ENCODE peak calls at places on chromosomes 7 and 10, in four cellular contexts. W, D, V and M are unnamed samples.

GRCh38 chr10:34351161-34351560 is 463.9 kb downstream of the PARD3 start:
- DNase-seq in W (no peak), D (no peak), V (no peak), M (no peak)

GRCh38 chr7:116511552-116512523 is 12.3 kb downstream of the CAV2 start:
- DNase-seq in W (peak), D (no peak), V (no peak), M (no peak)

GRCh38 chr10:101319241-101319915 is 34.6 kb upstream of the BTRC start:
- DNase-seq in W (no peak), D (no peak), V (no peak), M (no peak)

GRCh38 chr7:36037121-36037662 is 115.9 kb upstream of the EEPD1 start:
- DNase-seq in W (peak), D (no peak), V (no peak), M (no peak)

GRCh38 chr7:130733866-130734524 is at the start of gene KLF14:
- DNase-seq in W (no peak), D (peak), V (no peak), M (no peak)

GRCh38 chr10:102511562-102512274 is 7.9 kb downstream of the SUFU start:
- DNase-seq in W (no peak), D (no peak), V (no peak), M (no peak)

GRCh38 chr10:81873932-81874816 is 820 bp upstream of the NRG3 start:
- DNase-seq in W (no peak), D (peak), V (no peak), M (no peak)

GRCh38 chr7:50826371-50827172 is 43.9 kb upstream of the GRB10 start:
- DNase-seq in W (peak), D (no peak), V (no peak), M (no peak)

GRCh38 chr10:119442758-119443060 is 99.8 kb downstream of the RGS10 start:
- DNase-seq in W (no peak), D (no peak), V (no peak), M (no peak)

GRCh38 chr7:31883761-31884164 is 186.4 kb downstream of the PDE1C start:
- DNase-seq in W (no peak), D (no peak), V (no peak), M (no peak)

GRCh38 chr7:82615527-82615926 is 171.9 kb upstream of the CACNA2D1 start:
- DNase-seq in W (no peak), D (no peak), V (no peak), M (no peak)

GRCh38 chr10:11687779-11688447 is 54.3 kb upstream of the ECHDC3 start:
- DNase-seq in W (no peak), D (no peak), V (no peak), M (no peak)

GRCh38 chr7:124782335-124782734 is 16.7 kb upstream of the GPR37 start:
- DNase-seq in W (no peak), D (no peak), V (no peak), M (no peak)

GRCh38 chr7:47982610-47983009 is 3.2 kb upstream of the HUS1 start:
- DNase-seq in W (no peak), D (no peak), V (no peak), M (no peak)

GRCh38 chr7:7002416-7003062 is 176.5 kb upstream of the CCZ1B start:
- DNase-seq in W (no peak), D (no peak), V (no peak), M (no peak)

GRCh38 chr7:50711271-50712175 is 71.2 kb downstream of the GRB10 start:
- DNase-seq in W (no peak), D (no peak), V (no peak), M (no peak)

GRCh38 chr10:87702973-87703294 is 43.3 kb downstream of the PAPSS2 start:
- DNase-seq in W (no peak), D (no peak), V (no peak), M (no peak)

GRCh38 chr10:110003524-110003885 is 4.3 kb upstream of the ADD3 start:
- DNase-seq in W (no peak), D (no peak), V (no peak), M (no peak)

GRCh38 chr10:122419890-122420623 is 34.4 kb upstream of the ARMS2 start:
- DNase-seq in W (no peak), D (no peak), V (no peak), M (no peak)

GRCh38 chr7:157139142-157140117 is 704 bp downstream of the UBE3C start:
- DNase-seq in W (peak), D (no peak), V (no peak), M (peak)

GRCh38 chr7:42964849-42965805 is 33.0 kb downstream of the MRPL32 start:
- DNase-seq in W (no peak), D (no peak), V (no peak), M (no peak)

GRCh38 chr10:44419790-44420549 is 35.1 kb upstream of the CXCL12 start:
- DNase-seq in W (no peak), D (no peak), V (no peak), M (no peak)

GRCh38 chr10:34231441-34232180 is 583.5 kb downstream of the PARD3 start:
- DNase-seq in W (no peak), D (no peak), V (no peak), M (no peak)

DNA sequence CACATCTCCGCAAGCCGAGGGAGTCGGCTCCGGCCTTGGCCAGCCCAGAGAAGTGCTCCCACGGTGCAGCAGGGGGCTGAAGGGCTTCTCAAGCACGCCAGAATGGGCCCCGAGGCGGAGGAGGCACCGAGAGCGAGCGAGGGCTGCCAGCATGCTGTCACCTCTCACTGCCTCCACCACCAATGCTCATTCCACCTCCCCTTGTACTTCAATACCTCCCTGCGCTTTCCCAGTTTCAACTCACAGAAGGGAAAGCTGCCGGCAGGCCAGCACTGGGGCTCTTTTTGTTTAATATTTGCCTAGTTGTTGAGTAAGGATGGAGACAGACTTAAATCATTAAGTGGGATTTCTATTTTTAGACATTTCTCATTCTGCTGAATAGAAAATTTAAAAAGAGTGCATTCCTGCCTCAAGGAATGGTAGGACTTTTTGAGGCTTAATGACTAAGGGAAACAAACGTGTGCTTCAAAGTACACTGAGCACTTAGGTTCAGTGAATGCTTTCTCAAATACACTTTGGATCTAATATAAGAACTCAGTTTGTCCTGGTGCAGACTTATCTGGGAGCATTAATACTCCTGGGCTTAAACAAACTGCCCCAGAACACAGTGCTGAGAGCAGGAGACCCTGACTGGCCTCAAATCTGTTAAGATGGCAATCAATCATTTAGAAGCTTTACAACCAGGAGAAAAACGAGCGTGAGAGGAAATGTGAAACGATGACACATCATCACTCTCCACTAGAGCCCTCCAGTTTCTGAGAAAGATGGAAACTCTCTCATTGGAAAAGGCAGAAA is 131.2 kb downstream of the RALA start:
- DNase-seq in W (no peak), D (no peak), V (no peak), M (no peak)
- H3K27ac ChIP-seq in W (peak), D (no peak), V (peak), M (peak)

GRCh38 chr10:96269438-96270300 is 1.7 kb downstream of the BLNK start:
- DNase-seq in W (no peak), D (no peak), V (no peak), M (no peak)
- TF ChIP-seq POLR2A in W (no peak), D (no peak), V (no peak), M (no peak)

GRCh38 chr7:150404785-150405583 is 25.9 kb downstream of the ZNF775 start:
- DNase-seq in W (peak), D (peak), V (peak), M (peak)
- TF ChIP-seq CTCF in W (peak), D (peak), V (peak), M (peak)

GRCh38 chr10:3051686-3052085 is 15.7 kb upstream of the PFKP start:
- DNase-seq in W (no peak), D (no peak), V (no peak), M (no peak)

GRCh38 chr10:3056280-3057037 is 10.9 kb upstream of the PFKP start:
- DNase-seq in W (no peak), D (no peak), V (no peak), M (no peak)

GRCh38 chr10:3053145-3053544 is 14.2 kb upstream of the PFKP start:
- DNase-seq in W (no peak), D (no peak), V (no peak), M (no peak)

GRCh38 chr10:3054183-3054815 is 13.0 kb upstream of the PFKP start:
- DNase-seq in W (no peak), D (no peak), V (no peak), M (no peak)

DNA sequence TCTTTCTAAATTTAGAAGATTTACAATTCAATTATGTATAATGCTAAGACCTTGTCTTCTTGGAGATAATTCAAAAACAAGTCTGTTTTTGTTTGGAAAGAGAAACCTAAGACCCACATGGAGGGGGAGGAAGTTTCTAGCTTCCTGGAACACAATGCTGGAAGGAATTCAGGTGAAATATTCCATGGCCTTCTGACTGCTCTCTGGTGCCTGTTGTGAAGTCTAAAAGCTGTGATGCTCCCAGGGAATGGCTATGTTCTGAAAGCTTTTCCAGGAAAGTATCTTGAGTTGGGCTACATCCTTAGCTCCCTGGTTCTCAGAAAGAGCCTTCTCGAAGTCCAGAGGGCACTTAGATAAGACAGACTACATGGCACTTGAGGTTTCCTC is 12.5 kb upstream of the PFKP start:
- DNase-seq in W (no peak), D (no peak), V (no peak), M (no peak)
- H3K27ac ChIP-seq in W (peak), D (no peak), V (no peak), M (no peak)

GRCh38 chr7:87604264-87604663 is 3.6 kb upstream of the ABCB1 start:
- DNase-seq in W (no peak), D (no peak), V (no peak), M (no peak)

GRCh38 chr7:87598234-87599009 is 2.3 kb downstream of the ABCB1 start:
- DNase-seq in W (no peak), D (no peak), V (no peak), M (no peak)

GRCh38 chr7:87599336-87599735 is 1.3 kb downstream of the ABCB1 start:
- DNase-seq in W (no peak), D (no peak), V (no peak), M (no peak)

GRCh38 chr7:87596696-87597095 is 4.0 kb downstream of the ABCB1 start:
- DNase-seq in W (no peak), D (no peak), V (no peak), M (no peak)

DNA sequence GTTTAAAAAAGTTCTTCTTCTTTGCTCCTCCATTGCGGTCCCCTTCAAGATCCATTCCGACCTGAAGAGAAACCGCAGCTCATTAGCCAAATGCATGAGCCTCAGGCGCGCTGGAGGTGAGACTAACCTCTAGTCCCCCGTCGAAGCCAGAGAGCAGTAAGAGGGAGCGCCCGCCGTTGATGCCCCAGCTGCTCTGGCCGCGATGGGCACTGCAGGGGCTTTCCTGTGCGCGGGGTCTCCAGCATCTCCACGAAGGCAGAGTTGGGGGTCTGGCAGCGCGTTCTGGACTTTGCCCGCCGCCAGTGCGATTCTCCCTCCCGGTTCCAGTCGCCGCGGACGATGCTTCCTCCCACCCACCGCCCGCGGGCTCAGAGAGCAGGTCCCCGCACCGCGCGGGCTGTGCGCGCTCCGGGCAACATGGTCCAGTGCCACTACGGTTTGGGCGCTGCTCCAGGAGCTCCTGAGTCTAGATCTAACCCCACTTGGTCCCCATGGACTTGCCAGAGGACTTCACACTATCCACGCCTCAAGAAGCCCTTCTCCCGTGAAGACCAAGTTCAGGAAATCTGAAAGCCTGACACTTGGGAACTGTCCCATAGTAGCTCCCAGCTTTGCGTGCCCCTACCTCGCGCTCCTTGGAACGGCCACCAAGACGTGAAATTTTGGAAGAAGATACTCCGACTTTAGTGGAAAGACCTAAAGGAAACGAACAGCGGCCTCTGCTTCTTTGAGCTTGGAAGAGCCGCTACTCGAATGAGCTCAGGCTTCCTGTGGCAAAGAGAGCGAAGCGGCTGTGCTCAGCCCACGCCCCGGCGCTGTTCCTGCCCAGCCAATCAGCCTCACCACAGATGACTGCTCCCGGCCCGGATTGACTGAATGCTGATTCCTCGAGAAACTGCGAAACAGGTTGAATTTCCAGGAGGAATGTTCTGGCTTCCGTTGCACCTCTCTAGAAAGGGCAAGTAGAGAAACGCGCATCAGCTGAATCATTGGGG is at the start of gene ABCB1:
- DNase-seq in W (peak), D (peak), V (peak), M (peak)
- TF ChIP-seq POLR2A in W (no peak), D (no peak), V (no peak), M (no peak)